ENCODE peak calls at places on chromosome 16, in six cellular contexts. R is activated T-helper 2 cell treated with anti-CD3 and anti-CD28 coated beads, Interferon-gamma antibody, Interleukin-2, Interleukin-4, amounts not matched to agents 10 μg/mL and 5 μg/mL and 100 μg/mL, durations not matched to agents 14 hours and 24 hours and 36 hours; C is activated naive CD4-positive, alpha-beta T cell treated with anti-CD3 and anti-CD28 coated beads, Interleukin-2, amount 50 U/mL, for 72 hours; W is NCI-H1930; K is psoas muscle; Q is heart left ventricle. T is an unnamed sample.

GRCh38 chr16:67278773-67279295 is 498 bp upstream of the PLEKHG4 start:
- DNase-seq in R (peak), C (peak), W (no peak), K (peak), Q (peak), T (no peak)

GRCh38 chr16:3646348-3646920 is 8.1 kb upstream of the DNASE1 start:
- DNase-seq in R (no peak), C (no peak), W (no peak), K (no peak), Q (no peak), T (peak)

GRCh38 chr16:58582971-58583765 is 46.5 kb downstream of the CNOT1 start:
- DNase-seq in R (no peak), C (no peak), W (no peak), K (no peak), Q (no peak), T (no peak)

GRCh38 chr16:89721644-89722391 is 481 bp downstream of the ZNF276 start:
- DNase-seq in R (peak), C (peak), W (no peak), K (peak), Q (peak), T (no peak)

GRCh38 chr16:56616608-56617211 is 8.3 kb downstream of the MT2A start:
- DNase-seq in R (no peak), C (no peak), W (no peak), K (no peak), Q (peak), T (no peak)

GRCh38 chr16:15765880-15766279 is 90.9 kb downstream of the MYH11 start:
- DNase-seq in R (peak), C (peak), W (peak), K (no peak), Q (peak), T (no peak)

GRCh38 chr16:72317378-72317777 is 145.4 kb upstream of the PMFBP1 start:
- DNase-seq in R (no peak), C (no peak), W (no peak), K (no peak), Q (no peak), T (no peak)

GRCh38 chr16:12416136-12416787 is 387.4 kb downstream of the CPPED1 start:
- DNase-seq in R (no peak), C (no peak), W (no peak), K (no peak), Q (no peak), T (no peak)

GRCh38 chr16:29926675-29927522 is 873 bp upstream of the KCTD13 start:
- DNase-seq in R (no peak), C (no peak), W (no peak), K (no peak), Q (no peak), T (no peak)

GRCh38 chr16:3358884-3359283 is 3.2 kb downstream of the OR2C1 start:
- DNase-seq in R (no peak), C (no peak), W (no peak), K (no peak), Q (no peak), T (no peak)

GRCh38 chr16:86355951-86356350 is 154.4 kb upstream of the FOXF1 start:
- DNase-seq in R (no peak), C (no peak), W (no peak), K (no peak), Q (no peak), T (no peak)

GRCh38 chr16:15682105-15682570 is 32.1 kb downstream of the NDE1 start:
- DNase-seq in R (no peak), C (peak), W (no peak), K (no peak), Q (no peak), T (no peak)

GRCh38 chr16:31064882-31065461 is 9.1 kb downstream of the ZNF668 start:
- DNase-seq in R (no peak), C (no peak), W (no peak), K (peak), Q (peak), T (no peak)

GRCh38 chr16:84648595-84649510 is 542 bp downstream of the KLHL36 start:
- DNase-seq in R (peak), C (peak), W (no peak), K (peak), Q (peak), T (no peak)

GRCh38 chr16:46844771-46845170 is 13.8 kb upstream of the C16orf87 start:
- DNase-seq in R (no peak), C (no peak), W (no peak), K (no peak), Q (no peak), T (no peak)

GRCh38 chr16:69166221-69166833 is 20.6 kb upstream of the SNTB2 start:
- DNase-seq in R (peak), C (peak), W (no peak), K (no peak), Q (no peak), T (no peak)

GRCh38 chr16:2858245-2859025 is 465 bp upstream of the PRSS22 start:
- DNase-seq in R (no peak), C (no peak), W (no peak), K (peak), Q (no peak), T (no peak)

GRCh38 chr16:52496051-52496876 is 50.7 kb downstream of the TOX3 start:
- DNase-seq in R (no peak), C (no peak), W (peak), K (no peak), Q (no peak), T (peak)

GRCh38 chr16:16020291-16020690 is 70.9 kb downstream of the ABCC1 start:
- DNase-seq in R (no peak), C (no peak), W (no peak), K (no peak), Q (no peak), T (no peak)

GRCh38 chr16:85542548-85542927 is 70.6 kb upstream of the GSE1 start:
- DNase-seq in R (no peak), C (no peak), W (no peak), K (no peak), Q (no peak), T (no peak)

GRCh38 chr16:16157166-16157565 is 66.1 kb downstream of the ABCC6 start:
- DNase-seq in R (no peak), C (no peak), W (no peak), K (no peak), Q (no peak), T (no peak)

GRCh38 chr16:50712568-50712914 is 19.1 kb downstream of the NOD2 start:
- DNase-seq in R (no peak), C (no peak), W (no peak), K (no peak), Q (no peak), T (no peak)

GRCh38 chr16:48123104-48123788 is 32.5 kb downstream of the ABCC12 start:
- DNase-seq in R (no peak), C (peak), W (no peak), K (no peak), Q (no peak), T (no peak)

GRCh38 chr16:20844054-20844453 is 37.7 kb downstream of the REXO5 start:
- DNase-seq in R (no peak), C (no peak), W (no peak), K (no peak), Q (no peak), T (no peak)

GRCh38 chr16:27402964-27403600 is 1.1 kb downstream of the IL21R start:
- DNase-seq in R (no peak), C (no peak), W (no peak), K (no peak), Q (no peak), T (no peak)

GRCh38 chr16:47660540-47660939 is 199.4 kb downstream of the PHKB start:
- DNase-seq in R (no peak), C (no peak), W (no peak), K (no peak), Q (no peak), T (no peak)

GRCh38 chr16:47612711-47613110 is 151.6 kb downstream of the PHKB start:
- DNase-seq in R (no peak), C (no peak), W (no peak), K (no peak), Q (no peak), T (no peak)

GRCh38 chr16:89922477-89922883 is 662 bp upstream of the TUBB3 start:
- DNase-seq in R (no peak), C (no peak), W (peak), K (peak), Q (peak), T (no peak)

GRCh38 chr16:89401641-89402445 is 88.5 kb downstream of the ANKRD11 start:
- DNase-seq in R (no peak), C (no peak), W (no peak), K (peak), Q (no peak), T (no peak)

GRCh38 chr16:35745191-35745590 is 2285.8 kb downstream of the TP53TG3F start:
- DNase-seq in R (no peak), C (no peak), W (no peak), K (no peak), Q (no peak), T (no peak)

GRCh38 chr16:70675851-70676513 is 9.9 kb downstream of the MTSS2 start:
- DNase-seq in R (no peak), C (no peak), W (no peak), K (peak), Q (peak), T (no peak)

GRCh38 chr16:78444-79145 is 570 bp downstream of the MPG start:
- DNase-seq in R (no peak), C (no peak), W (no peak), K (peak), Q (peak), T (no peak)

T was measured in NCI-H748 treated with DMSO at 0.1 percent for 48 hours.